ENCODE peak calls at places on chromosomes 1 and 21, in six cellular contexts. X is stomach, N is H54, Q is WTC11, W is AG10803, S is substantia nigra. H is an unnamed sample.

GRCh38 chr21:42851812-42852665 is 27.3 kb downstream of the WDR4 start:
- DNase-seq in S (no peak), W (no peak), N (no peak), X (no peak), Q (no peak), H (no peak)

GRCh38 chr1:186715887-186716809 is 35.9 kb upstream of the PTGS2 start:
- DNase-seq in Q (no peak), W (peak), S (no peak), N (no peak), X (no peak), H (no peak)

GRCh38 chr1:2952992-2953391 is 68.3 kb upstream of the ACTRT2 start:
- DNase-seq in X (no peak), S (no peak), W (no peak), Q (no peak), N (no peak), H (no peak)

GRCh38 chr1:155934097-155934932 is at the start of gene KHDC4:
- DNase-seq in N (peak), W (peak), S (peak), X (peak), Q (peak), H (peak)

GRCh38 chr1:119288751-119289150 is 79.8 kb upstream of the HAO2 start:
- DNase-seq in X (no peak), S (no peak), N (no peak), Q (no peak), W (peak), H (no peak)

GRCh38 chr1:61086245-61086644 is 3.9 kb downstream of the NFIA start:
- DNase-seq in X (no peak), W (no peak), Q (no peak), N (no peak), S (no peak), H (no peak)

GRCh38 chr1:236332092-236332758 is 50.5 kb upstream of the ERO1B start:
- DNase-seq in S (no peak), Q (no peak), X (no peak), W (no peak), N (no peak), H (no peak)

GRCh38 chr1:31627930-31628421 is 10.5 kb downstream of the HCRTR1 start:
- DNase-seq in S (no peak), X (peak), Q (no peak), W (peak), N (no peak), H (no peak)

GRCh38 chr1:67001682-67002425 is 52.1 kb downstream of the SLC35D1 start:
- DNase-seq in S (no peak), Q (no peak), N (no peak), W (no peak), X (peak), H (no peak)